ENCODE peak calls at places on chromosomes 7 and 10, in four cellular contexts. K is midbrain; Y is activated B cell treated with CpG ODN at 0.5 μM for 24 hours; A is stimulated activated naive CD4-positive, alpha-beta T cell. I is an unnamed sample.

GRCh38 chr7:26298432-26299058 is 6.9 kb downstream of the SNX10 start:
- DNase-seq in K (no peak), Y (no peak), A (no peak), I (no peak)

GRCh38 chr10:118017071-118017740 is 29.5 kb downstream of the RAB11FIP2 start:
- DNase-seq in K (no peak), Y (no peak), A (no peak), I (no peak)

GRCh38 chr7:98210513-98211220 is 572 bp upstream of the BHLHA15 start:
- DNase-seq in K (no peak), Y (no peak), A (no peak), I (peak; percentile 26)

GRCh38 chr7:4861673-4862072 is at the start of gene PAPOLB:
- DNase-seq in K (no peak), Y (peak; percentile 23), A (no peak), I (no peak)

GRCh38 chr10:3082290-3082689 is 14.9 kb downstream of the PFKP start:
- DNase-seq in K (no peak), Y (no peak), A (no peak), I (no peak)

GRCh38 chr7:141460781-141461715 is 90.2 kb upstream of the AGK start:
- DNase-seq in K (peak; percentile 64), Y (no peak), A (no peak), I (no peak)

GRCh38 chr10:76036410-76036940 is 605.1 kb downstream of the LRMDA start:
- DNase-seq in K (peak; percentile 54), Y (no peak), A (peak; percentile 10), I (peak; percentile 36)

GRCh38 chr10:86715156-86715795 is 41.1 kb upstream of the BMPR1A start:
- DNase-seq in K (no peak), Y (no peak), A (no peak), I (no peak)

GRCh38 chr7:157751351-157751750 is 414.5 kb downstream of the DNAJB6 start:
- DNase-seq in K (no peak), Y (no peak), A (no peak), I (no peak)

GRCh38 chr10:129604333-129605032 is 137.4 kb downstream of the MGMT start:
- DNase-seq in K (no peak), Y (no peak), A (no peak), I (no peak)

I was measured in GM12892.